ENCODE peak calls at places on chromosomes 6 and 20, in ten cellular contexts. C is NCI-H1694 treated with DMSO at 0.1 percent for 48 hours; F is activated CD4-positive, CD25-positive, alpha-beta regulatory T cell; P is Calu3; X is stimulated activated naive CD8-positive, alpha-beta T cell treated with anti-CD3 and anti-CD28 coated beads, Interleukin-15, Interleukin-2, amounts not matched to agents 100 U/mL and 50 U/mL, for 24 hours; D is stimulated activated CD8-positive, alpha-beta memory T cell treated with anti-CD3 and anti-CD28 coated beads, Interleukin-4, amount 100 ng/mL, for 24 hours; E is mucosa of descending colon; L is prostate gland; M is substantia nigra; A is naive thymus-derived CD4-positive, alpha-beta T cell. Q is an unnamed sample.

GRCh38 chr6:24906314-24906713 is 29.4 kb downstream of the RIPOR2 start:
- DNase-seq in X (no peak), F (no peak), C (no peak), E (no peak), A (no peak), L (no peak), M (no peak), D (no peak), P (no peak), Q (no peak)

GRCh38 chr6:50654155-50654554 is 59.2 kb upstream of the TFAP2D start:
- DNase-seq in A (no peak), E (no peak), D (no peak), L (no peak), X (no peak), C (no peak), M (no peak), F (no peak), P (no peak), Q (no peak)

GRCh38 chr6:90494067-90494773 is 92.7 kb downstream of the MAP3K7 start:
- DNase-seq in D (no peak), P (no peak), E (no peak), C (no peak), A (no peak), F (no peak), M (no peak), L (no peak), X (no peak), Q (no peak)

GRCh38 chr6:3798211-3798909 is 46.8 kb upstream of the PXDC1 start:
- DNase-seq in L (no peak), P (peak), X (no peak), M (no peak), A (no peak), E (no peak), F (no peak), D (no peak), C (no peak), Q (no peak)

GRCh38 chr6:38968702-38969149 is 79.9 kb upstream of the GLP1R start:
- DNase-seq in D (no peak), M (no peak), F (no peak), L (no peak), A (no peak), X (no peak), P (no peak), C (no peak), E (no peak), Q (no peak)

GRCh38 chr20:44695295-44696230 is 19.6 kb upstream of the CCN5 start:
- DNase-seq in L (no peak), X (no peak), C (no peak), E (no peak), A (no peak), M (no peak), D (no peak), P (no peak), F (no peak), Q (no peak)

GRCh38 chr20:46681032-46681854 is 8.0 kb downstream of the TP53RK start:
- DNase-seq in L (peak), F (peak), X (peak), C (peak), E (no peak), P (peak), A (peak), M (no peak), D (peak), Q (peak)

GRCh38 chr6:19837511-19838441 is 606 bp downstream of the ID4 start:
- DNase-seq in E (peak), C (no peak), P (peak), A (no peak), X (no peak), L (peak), D (no peak), M (no peak), F (no peak), Q (peak)

GRCh38 chr6:16391451-16391912 is 153.1 kb downstream of the GMPR start:
- DNase-seq in D (no peak), E (no peak), M (no peak), A (no peak), P (no peak), L (no peak), F (no peak), X (no peak), C (no peak), Q (no peak)

GRCh38 chr20:64156136-64156885 is 7.9 kb upstream of the MYT1 start:
- DNase-seq in C (no peak), A (no peak), M (no peak), E (no peak), P (no peak), X (no peak), L (no peak), D (no peak), F (no peak), Q (no peak)

GRCh38 chr20:41991412-41991811 is 373.2 kb upstream of the CHD6 start:
- DNase-seq in F (no peak), D (no peak), L (no peak), X (no peak), M (no peak), C (no peak), A (no peak), E (no peak), P (no peak), Q (no peak)

GRCh38 chr6:108952776-108953486 is 104.7 kb downstream of the ARMC2 start:
- DNase-seq in E (no peak), D (no peak), A (no peak), F (no peak), P (no peak), C (no peak), X (no peak), L (no peak), M (no peak), Q (peak)

GRCh38 chr6:155248021-155249001 is 15.5 kb upstream of the CLDN20 start:
- DNase-seq in D (no peak), C (peak), F (no peak), P (peak), A (no peak), E (no peak), L (peak), M (no peak), X (peak), Q (peak)

GRCh38 chr20:61980647-61981583 is 84.8 kb downstream of the TAF4 start:
- DNase-seq in C (no peak), P (peak), M (no peak), E (no peak), L (no peak), F (no peak), A (no peak), X (no peak), D (no peak), Q (peak)

GRCh38 chr20:53870426-53871199 is 199.8 kb downstream of the BCAS1 start:
- DNase-seq in M (no peak), P (peak), C (no peak), E (no peak), A (no peak), X (no peak), F (no peak), D (no peak), L (no peak), Q (no peak)